ENCODE peak calls at places on chromosomes 5 and 9, in eight cellular contexts. B is HFFc6; D is mesenteric fat pad; S is nucleus accumbens; O is stimulated activated naive CD8-positive, alpha-beta T cell treated with anti-CD3 and anti-CD28 coated beads, Interleukin-15, amount 100 ng/mL, for 72 hours; J is brain microvascular endothelial cell; Q is CD8-positive, alpha-beta T cell; X is EL. A is an unnamed sample.

GRCh38 chr9:136254381-136255165 is 9.0 kb upstream of the QSOX2 start:
- DNase-seq in B (no peak), D (no peak), S (no peak), O (no peak), J (no peak), Q (peak; percentile 5), X (no peak), A (no peak)

GRCh38 chr9:83707518-83707767 is 315 bp downstream of the UBQLN1 start:
- DNase-seq in B (peak; percentile 76), D (no peak), S (no peak), O (no peak), J (peak; percentile 75), Q (no peak), X (peak; percentile 81), A (no peak)

GRCh38 chr5:37740331-37741066 is 99.3 kb downstream of the GDNF start:
- DNase-seq in B (peak; percentile 49), D (no peak), S (no peak), O (no peak), J (no peak), Q (no peak), X (peak; percentile 66), A (no peak)

GRCh38 chr5:35598707-35599370 is 18.8 kb upstream of the SPEF2 start:
- DNase-seq in B (no peak), D (no peak), S (no peak), O (no peak), J (no peak), Q (no peak), X (peak; percentile 6), A (no peak)

GRCh38 chr5:109650451-109650850 is 39.3 kb upstream of the MAN2A1 start:
- DNase-seq in B (no peak), D (no peak), S (no peak), O (no peak), J (no peak), Q (no peak), X (no peak), A (no peak)

GRCh38 chr5:179732918-179733763 is 519 bp downstream of the MAML1 start:
- DNase-seq in B (peak; percentile 16), D (no peak), S (peak; percentile 44), O (peak; percentile 59), J (peak; percentile 7), Q (peak; percentile 53), X (peak; percentile 48), A (peak; percentile 38)

GRCh38 chr9:137542486-137542885 is 7.7 kb downstream of the PNPLA7 start:
- DNase-seq in B (no peak), D (no peak), S (no peak), O (no peak), J (no peak), Q (no peak), X (no peak), A (no peak)

GRCh38 chr5:83503662-83504061 is 32.1 kb downstream of the VCAN start:
- DNase-seq in B (no peak), D (no peak), S (no peak), O (no peak), J (no peak), Q (no peak), X (no peak), A (no peak)

GRCh38 chr5:128682669-128683068 is 144.6 kb upstream of the FBN2 start:
- DNase-seq in B (no peak), D (no peak), S (no peak), O (no peak), J (no peak), Q (no peak), X (no peak), A (no peak)

GRCh38 chr5:102307232-102307631 is 11.1 kb upstream of the SLCO4C1 start:
- DNase-seq in B (no peak), D (no peak), S (no peak), O (no peak), J (no peak), Q (no peak), X (no peak), A (no peak)

A was measured in posterior cingulate gyrus.